ENCODE peak calls at places on chromosomes 16 and 17, in six cellular contexts. One of them, this sample, is unnamed.

GRCh38 chr16:50547944-50548658 is at the start of gene NKD1:
- DNase-seq in transverse colon: peak; percentile 74
- DNase-seq in thyroid gland: peak; percentile 59
- DNase-seq in stomach: peak; percentile 79
- DNase-seq in NB4: peak; percentile 80
- DNase-seq in ovary: peak; percentile 86
- DNase-seq in this sample: peak; percentile 75

GRCh38 chr17:28849281-28849680 is 5.5 kb upstream of the ERAL1 start:
- DNase-seq in transverse colon: no peak
- DNase-seq in thyroid gland: no peak
- DNase-seq in stomach: no peak
- DNase-seq in NB4: peak; percentile 52
- DNase-seq in ovary: no peak
- DNase-seq in this sample: no peak

GRCh38 chr17:79919164-79919585 is 79.9 kb upstream of the CBX4 start:
- DNase-seq in transverse colon: peak; percentile 94
- DNase-seq in thyroid gland: peak; percentile 100
- DNase-seq in stomach: peak; percentile 99
- DNase-seq in NB4: no peak
- DNase-seq in ovary: peak; percentile 67
- DNase-seq in this sample: peak; percentile 97

GRCh38 chr17:59028328-59028727 is 78.4 kb downstream of the TRIM37 start:
- DNase-seq in transverse colon: no peak
- DNase-seq in thyroid gland: no peak
- DNase-seq in stomach: no peak
- DNase-seq in NB4: no peak
- DNase-seq in ovary: no peak
- DNase-seq in this sample: no peak

GRCh38 chr16:30054959-30055553 is 10.5 kb upstream of the ALDOA start:
- DNase-seq in transverse colon: peak; percentile 54
- DNase-seq in thyroid gland: peak; percentile 80
- DNase-seq in stomach: peak; percentile 77
- DNase-seq in NB4: peak; percentile 59
- DNase-seq in ovary: no peak
- DNase-seq in this sample: no peak

GRCh38 chr16:86044881-86045600 is 146.1 kb downstream of the IRF8 start:
- DNase-seq in transverse colon: peak; percentile 24
- DNase-seq in thyroid gland: no peak
- DNase-seq in stomach: peak; percentile 67
- DNase-seq in NB4: no peak
- DNase-seq in ovary: no peak
- DNase-seq in this sample: no peak

GRCh38 chr16:24013733-24014645 is 178.2 kb downstream of the PRKCB start:
- DNase-seq in transverse colon: peak; percentile 65
- DNase-seq in thyroid gland: no peak
- DNase-seq in stomach: peak; percentile 31
- DNase-seq in NB4: peak; percentile 97
- DNase-seq in ovary: no peak
- DNase-seq in this sample: no peak

GRCh38 chr16:68416057-68417046 is 32.0 kb downstream of the SMPD3 start:
- DNase-seq in transverse colon: peak; percentile 66
- DNase-seq in thyroid gland: no peak
- DNase-seq in stomach: peak; percentile 66
- DNase-seq in NB4: peak; percentile 48
- DNase-seq in ovary: no peak
- DNase-seq in this sample: no peak

GRCh38 chr16:21996923-21997692 is 3.8 kb downstream of the PDZD9 start:
- DNase-seq in transverse colon: no peak
- DNase-seq in thyroid gland: no peak
- DNase-seq in stomach: no peak
- DNase-seq in NB4: no peak
- DNase-seq in ovary: no peak
- DNase-seq in this sample: no peak

GRCh38 chr17:2710804-2711607 is 558 bp downstream of the CLUH start:
- DNase-seq in transverse colon: peak; percentile 41
- DNase-seq in thyroid gland: no peak
- DNase-seq in stomach: no peak
- DNase-seq in NB4: peak; percentile 48
- DNase-seq in ovary: peak; percentile 52
- DNase-seq in this sample: peak; percentile 38

GRCh38 chr17:37744961-37745800 is at the start of gene HNF1B:
- DNase-seq in transverse colon: peak; percentile 73
- DNase-seq in thyroid gland: no peak
- DNase-seq in stomach: peak; percentile 75
- DNase-seq in NB4: no peak
- DNase-seq in ovary: no peak
- DNase-seq in this sample: no peak

GRCh38 chr17:18261146-18261515 is 669 bp downstream of the MIEF2 start:
- DNase-seq in transverse colon: peak; percentile 66
- DNase-seq in thyroid gland: peak; percentile 98
- DNase-seq in stomach: peak; percentile 77
- DNase-seq in NB4: peak; percentile 51
- DNase-seq in ovary: peak; percentile 61
- DNase-seq in this sample: peak; percentile 96

GRCh38 chr17:32298298-32298697 is 32.7 kb downstream of the RHBDL3 start:
- DNase-seq in transverse colon: no peak
- DNase-seq in thyroid gland: no peak
- DNase-seq in stomach: no peak
- DNase-seq in NB4: no peak
- DNase-seq in ovary: no peak
- DNase-seq in this sample: no peak

GRCh38 chr17:65121916-65122821 is 15.0 kb upstream of the RGS9 start:
- DNase-seq in transverse colon: peak; percentile 20
- DNase-seq in thyroid gland: no peak
- DNase-seq in stomach: no peak
- DNase-seq in NB4: no peak
- DNase-seq in ovary: no peak
- DNase-seq in this sample: no peak

GRCh38 chr16:88568710-88569613 is 1.2 kb upstream of the ZC3H18 start:
- DNase-seq in transverse colon: no peak
- DNase-seq in thyroid gland: no peak
- DNase-seq in stomach: no peak
- DNase-seq in NB4: no peak
- DNase-seq in ovary: no peak
- DNase-seq in this sample: no peak

GRCh38 chr16:16045311-16045710 is 95.9 kb downstream of the ABCC1 start:
- DNase-seq in transverse colon: no peak
- DNase-seq in thyroid gland: no peak
- DNase-seq in stomach: no peak
- DNase-seq in NB4: no peak
- DNase-seq in ovary: no peak
- DNase-seq in this sample: no peak

GRCh38 chr17:4369557-4370230 is 3.2 kb upstream of the UBE2G1 start:
- DNase-seq in transverse colon: no peak
- DNase-seq in thyroid gland: no peak
- DNase-seq in stomach: no peak
- DNase-seq in NB4: no peak
- DNase-seq in ovary: no peak
- DNase-seq in this sample: no peak

GRCh38 chr16:52569296-52569695 is 22.4 kb upstream of the TOX3 start:
- DNase-seq in transverse colon: no peak
- DNase-seq in thyroid gland: no peak
- DNase-seq in stomach: peak; percentile 69
- DNase-seq in NB4: no peak
- DNase-seq in ovary: no peak
- DNase-seq in this sample: no peak

GRCh38 chr17:14775761-14776492 is 475.0 kb downstream of the HS3ST3B1 start:
- DNase-seq in transverse colon: no peak
- DNase-seq in thyroid gland: no peak
- DNase-seq in stomach: no peak
- DNase-seq in NB4: no peak
- DNase-seq in ovary: no peak
- DNase-seq in this sample: no peak

GRCh38 chr16:31453255-31454204 is 5.8 kb upstream of the ARMC5 start:
- DNase-seq in transverse colon: peak; percentile 65
- DNase-seq in thyroid gland: peak; percentile 54
- DNase-seq in stomach: no peak
- DNase-seq in NB4: peak; percentile 40
- DNase-seq in ovary: peak; percentile 76
- DNase-seq in this sample: peak; percentile 84

GRCh38 chr17:78255953-78256704 is 24.7 kb downstream of the TMEM235 start:
- DNase-seq in transverse colon: no peak
- DNase-seq in thyroid gland: no peak
- DNase-seq in stomach: no peak
- DNase-seq in NB4: no peak
- DNase-seq in ovary: peak; percentile 32
- DNase-seq in this sample: no peak

GRCh38 chr17:78252111-78252634 is 20.7 kb downstream of the TMEM235 start:
- DNase-seq in transverse colon: peak; percentile 69
- DNase-seq in thyroid gland: no peak
- DNase-seq in stomach: peak; percentile 37
- DNase-seq in NB4: no peak
- DNase-seq in ovary: no peak
- DNase-seq in this sample: no peak

GRCh38 chr17:78252701-78253635 is 21.5 kb downstream of the TMEM235 start:
- DNase-seq in transverse colon: no peak
- DNase-seq in thyroid gland: no peak
- DNase-seq in stomach: no peak
- DNase-seq in NB4: no peak
- DNase-seq in ovary: no peak
- DNase-seq in this sample: no peak

GRCh38 chr17:78255029-78255656 is 23.7 kb downstream of the TMEM235 start:
- DNase-seq in transverse colon: no peak
- DNase-seq in thyroid gland: no peak
- DNase-seq in stomach: no peak
- DNase-seq in NB4: no peak
- DNase-seq in ovary: peak; percentile 38
- DNase-seq in this sample: no peak

DNA sequence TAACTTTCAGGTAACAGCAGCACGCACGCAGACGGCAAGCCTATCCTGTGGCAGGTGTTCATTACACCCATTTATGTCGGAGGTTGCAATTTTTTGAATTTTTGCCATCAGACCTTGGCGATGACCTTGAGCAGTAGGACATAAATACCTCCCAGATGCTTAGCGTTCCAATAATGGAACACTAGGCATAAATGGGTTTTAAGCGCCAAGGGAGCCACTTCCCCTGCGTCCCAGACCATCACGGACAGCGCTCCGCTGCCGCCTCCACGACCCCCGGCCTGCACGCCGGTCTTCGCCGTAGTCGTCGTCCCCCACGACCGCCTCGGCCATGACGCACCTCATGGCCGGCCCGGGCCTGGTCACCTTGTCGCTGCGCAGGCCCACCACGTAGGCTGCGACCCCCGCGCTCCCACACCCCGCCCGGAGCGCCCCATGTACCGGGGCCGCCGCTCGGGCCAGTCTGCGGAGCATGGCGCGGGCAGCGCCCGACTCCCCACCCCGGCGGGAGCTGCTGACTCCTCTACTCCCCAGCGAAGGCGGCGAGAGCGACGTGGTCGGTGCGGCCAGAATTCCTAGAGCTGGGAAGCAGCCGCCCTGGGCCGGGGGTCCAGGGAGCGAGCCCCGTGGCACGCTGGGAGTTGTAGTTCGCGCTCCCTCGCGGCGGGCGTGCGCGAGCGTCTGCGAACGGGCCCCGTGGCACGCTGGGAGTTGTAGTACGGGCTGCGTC is 22.7 kb downstream of the TMEM235 start:
- DNase-seq in transverse colon: peak; percentile 88
- DNase-seq in thyroid gland: peak; percentile 80
- DNase-seq in stomach: peak; percentile 88
- DNase-seq in NB4: peak; percentile 82
- DNase-seq in ovary: peak; percentile 85
- DNase-seq in this sample: peak; percentile 79
- TF ChIP-seq POLR2A in transverse colon: peak; percentile 66
- TF ChIP-seq POLR2A in thyroid gland: no peak
- TF ChIP-seq POLR2A in stomach: no peak
- TF ChIP-seq POLR2A in NB4: no peak
- TF ChIP-seq POLR2A in ovary: no peak
- TF ChIP-seq POLR2A in this sample: peak; percentile 27

GRCh38 chr16:7853197-7853596 is 520.6 kb downstream of the RBFOX1 start:
- DNase-seq in transverse colon: no peak
- DNase-seq in thyroid gland: no peak
- DNase-seq in stomach: no peak
- DNase-seq in NB4: no peak
- DNase-seq in ovary: no peak
- DNase-seq in this sample: no peak
- H3K4me3 ChIP-seq in transverse colon: no peak overlapping the region
- H3K4me3 ChIP-seq in thyroid gland: no peak overlapping the region
- H3K4me3 ChIP-seq in stomach: no peak overlapping the region
- H3K4me3 ChIP-seq in NB4: no peak overlapping the region
- H3K4me3 ChIP-seq in ovary: no peak overlapping the region
- H3K4me3 ChIP-seq in this sample: no peak overlapping the region

GRCh38 chr16:89700100-89700648 is 1.3 kb downstream of the SPATA2L start:
- DNase-seq in transverse colon: peak; percentile 100
- DNase-seq in thyroid gland: peak; percentile 100
- DNase-seq in stomach: peak; percentile 100
- DNase-seq in NB4: peak; percentile 95
- DNase-seq in ovary: peak; percentile 100
- DNase-seq in this sample: peak; percentile 100

GRCh38 chr16:89705006-89705405 is 3.5 kb upstream of the SPATA2L start:
- DNase-seq in transverse colon: no peak
- DNase-seq in thyroid gland: no peak
- DNase-seq in stomach: no peak
- DNase-seq in NB4: no peak
- DNase-seq in ovary: peak; percentile 27
- DNase-seq in this sample: no peak

GRCh38 chr16:89704281-89704680 is 2.8 kb upstream of the SPATA2L start:
- DNase-seq in transverse colon: no peak
- DNase-seq in thyroid gland: no peak
- DNase-seq in stomach: no peak
- DNase-seq in NB4: peak; percentile 28
- DNase-seq in ovary: no peak
- DNase-seq in this sample: no peak

GRCh38 chr16:89700649-89701424 is 668 bp downstream of the SPATA2L start:
- DNase-seq in transverse colon: peak; percentile 77
- DNase-seq in thyroid gland: peak; percentile 75
- DNase-seq in stomach: peak; percentile 76
- DNase-seq in NB4: peak; percentile 60
- DNase-seq in ovary: peak; percentile 60
- DNase-seq in this sample: no peak

GRCh38 chr16:89701425-89702406 is at the start of gene SPATA2L:
- DNase-seq in transverse colon: peak; percentile 98
- DNase-seq in thyroid gland: peak; percentile 98
- DNase-seq in stomach: peak; percentile 98
- DNase-seq in NB4: peak; percentile 93
- DNase-seq in ovary: peak; percentile 93
- DNase-seq in this sample: peak; percentile 95
- TF ChIP-seq CTCF in transverse colon: peak; percentile 45
- TF ChIP-seq CTCF in thyroid gland: no peak
- TF ChIP-seq CTCF in stomach: no peak
- TF ChIP-seq CTCF in NB4: peak; percentile 6
- TF ChIP-seq CTCF in ovary: peak; percentile 15
- TF ChIP-seq CTCF in this sample: no peak

GRCh38 chr17:48579738-48580543 is 1.8 kb upstream of the HOXB4 start:
- DNase-seq in transverse colon: no peak
- DNase-seq in thyroid gland: no peak
- DNase-seq in stomach: no peak
- DNase-seq in NB4: no peak
- DNase-seq in ovary: no peak
- DNase-seq in this sample: no peak

GRCh38 chr17:48577946-48578615 is at the start of gene HOXB4:
- DNase-seq in transverse colon: peak; percentile 80
- DNase-seq in thyroid gland: peak; percentile 45
- DNase-seq in stomach: peak; percentile 59
- DNase-seq in NB4: no peak
- DNase-seq in ovary: no peak
- DNase-seq in this sample: peak; percentile 85

GRCh38 chr17:48577330-48577945 is 712 bp downstream of the HOXB4 start:
- DNase-seq in transverse colon: no peak
- DNase-seq in thyroid gland: no peak
- DNase-seq in stomach: no peak
- DNase-seq in NB4: no peak
- DNase-seq in ovary: no peak
- DNase-seq in this sample: no peak

GRCh38 chr17:48576479-48577309 is 1.5 kb downstream of the HOXB4 start:
- DNase-seq in transverse colon: no peak
- DNase-seq in thyroid gland: peak; percentile 40
- DNase-seq in stomach: no peak
- DNase-seq in NB4: no peak
- DNase-seq in ovary: no peak
- DNase-seq in this sample: peak; percentile 57

GRCh38 chr17:48578616-48579560 is 738 bp upstream of the HOXB4 start:
- DNase-seq in transverse colon: no peak
- DNase-seq in thyroid gland: no peak
- DNase-seq in stomach: no peak
- DNase-seq in NB4: no peak
- DNase-seq in ovary: no peak
- DNase-seq in this sample: no peak
- TF ChIP-seq POLR2A in transverse colon: no peak
- TF ChIP-seq POLR2A in thyroid gland: no peak
- TF ChIP-seq POLR2A in stomach: no peak
- TF ChIP-seq POLR2A in NB4: no peak
- TF ChIP-seq POLR2A in ovary: no peak
- TF ChIP-seq POLR2A in this sample: no peak

This sample was measured in adrenal gland.